ENCODE peak calls at places on chromosomes 3 and 15, in four cellular contexts. One of them, this sample, is unnamed.

GRCh38 chr3:69144631-69145244 is 22.3 kb upstream of the LMOD3 start:
- DNase-seq in mammary epithelial cell: no peak
- DNase-seq in neural progenitor cell: peak
- DNase-seq in IMR-90: no peak
- DNase-seq in this sample: peak

GRCh38 chr3:11363732-11364131 is 91.5 kb downstream of the ATG7 start:
- DNase-seq in mammary epithelial cell: no peak
- DNase-seq in neural progenitor cell: no peak
- DNase-seq in IMR-90: no peak
- DNase-seq in this sample: no peak

GRCh38 chr15:74380361-74381189 is 13.1 kb upstream of the CYP11A1 start:
- DNase-seq in mammary epithelial cell: no peak
- DNase-seq in neural progenitor cell: no peak
- DNase-seq in IMR-90: no peak
- DNase-seq in this sample: peak

GRCh38 chr3:44885618-44886017 is 11.2 kb downstream of the TGM4 start:
- DNase-seq in mammary epithelial cell: peak
- DNase-seq in neural progenitor cell: no peak
- DNase-seq in IMR-90: peak
- DNase-seq in this sample: no peak

GRCh38 chr3:164641071-164641470 is 437.2 kb downstream of the SI start:
- DNase-seq in mammary epithelial cell: no peak
- DNase-seq in neural progenitor cell: no peak
- DNase-seq in IMR-90: no peak
- DNase-seq in this sample: no peak

GRCh38 chr3:196514913-196515621 is at the start of gene SMCO1:
- DNase-seq in mammary epithelial cell: no peak
- DNase-seq in neural progenitor cell: no peak
- DNase-seq in IMR-90: no peak
- DNase-seq in this sample: no peak

GRCh38 chr3:129855454-129856419 is 37.8 kb downstream of the TMCC1 start:
- DNase-seq in mammary epithelial cell: peak
- DNase-seq in neural progenitor cell: no peak
- DNase-seq in IMR-90: peak
- DNase-seq in this sample: no peak

GRCh38 chr15:90774731-90775521 is 57.8 kb downstream of the BLM start:
- DNase-seq in mammary epithelial cell: peak
- DNase-seq in neural progenitor cell: no peak
- DNase-seq in IMR-90: peak
- DNase-seq in this sample: no peak

GRCh38 chr3:98814799-98815450 is 51.8 kb downstream of the ST3GAL6 start:
- DNase-seq in mammary epithelial cell: peak
- DNase-seq in neural progenitor cell: no peak
- DNase-seq in IMR-90: peak
- DNase-seq in this sample: no peak

GRCh38 chr3:7193271-7193670 is 332.4 kb downstream of the GRM7 start:
- DNase-seq in mammary epithelial cell: no peak
- DNase-seq in neural progenitor cell: no peak
- DNase-seq in IMR-90: no peak
- DNase-seq in this sample: no peak

GRCh38 chr3:171829841-171830559 is 13.1 kb upstream of the TMEM212 start:
- DNase-seq in mammary epithelial cell: peak
- DNase-seq in neural progenitor cell: peak
- DNase-seq in IMR-90: peak
- DNase-seq in this sample: peak

GRCh38 chr3:15659254-15659975 is 57.9 kb downstream of the BTD start:
- DNase-seq in mammary epithelial cell: no peak
- DNase-seq in neural progenitor cell: no peak
- DNase-seq in IMR-90: no peak
- DNase-seq in this sample: no peak

GRCh38 chr3:124770341-124771082 is 40.3 kb downstream of the UMPS start:
- DNase-seq in mammary epithelial cell: no peak
- DNase-seq in neural progenitor cell: peak
- DNase-seq in IMR-90: no peak
- DNase-seq in this sample: no peak

GRCh38 chr3:42572278-42572677 is 9.5 kb downstream of the SEC22C start:
- DNase-seq in mammary epithelial cell: peak
- DNase-seq in neural progenitor cell: peak
- DNase-seq in IMR-90: peak
- DNase-seq in this sample: peak

GRCh38 chr3:187913617-187914033 is 168.4 kb upstream of the BCL6 start:
- DNase-seq in mammary epithelial cell: peak
- DNase-seq in neural progenitor cell: no peak
- DNase-seq in IMR-90: peak
- DNase-seq in this sample: no peak

GRCh38 chr3:16385151-16385550 is 120.1 kb downstream of the OXNAD1 start:
- DNase-seq in mammary epithelial cell: no peak
- DNase-seq in neural progenitor cell: no peak
- DNase-seq in IMR-90: peak
- DNase-seq in this sample: no peak

GRCh38 chr3:14338898-14339458 is 63.4 kb upstream of the SLC6A6 start:
- DNase-seq in mammary epithelial cell: no peak
- DNase-seq in neural progenitor cell: no peak
- DNase-seq in IMR-90: no peak
- DNase-seq in this sample: no peak

GRCh38 chr3:108103971-108104797 is 13.4 kb upstream of the CD47 start:
- DNase-seq in mammary epithelial cell: no peak
- DNase-seq in neural progenitor cell: no peak
- DNase-seq in IMR-90: peak
- DNase-seq in this sample: no peak
- H3K9ac ChIP-seq in mammary epithelial cell: no peak
- H3K9ac ChIP-seq in neural progenitor cell: no peak
- H3K9ac ChIP-seq in IMR-90: no peak
- H3K9ac ChIP-seq in this sample: no peak

DNA sequence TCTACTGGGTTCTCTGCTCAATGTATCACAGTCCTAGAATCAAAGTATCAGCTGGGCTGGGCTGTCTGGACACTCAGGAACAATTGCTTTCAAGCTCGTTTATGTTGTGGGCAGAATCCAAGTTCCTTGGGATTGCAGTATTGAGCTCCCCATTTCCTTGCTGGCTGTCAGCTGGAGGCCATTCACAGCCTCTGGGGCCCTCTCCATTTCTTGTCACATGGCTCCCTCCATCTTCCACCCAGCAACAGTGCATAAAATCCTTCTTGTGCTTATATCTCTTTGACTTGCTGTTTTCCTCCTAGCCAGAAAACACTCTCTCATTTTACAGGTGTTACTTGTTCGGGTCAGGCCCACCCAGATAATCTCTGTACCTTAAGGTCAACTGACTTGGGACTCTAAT is 363.5 kb downstream of the IGSF11 start:
- DNase-seq in mammary epithelial cell: no peak
- DNase-seq in neural progenitor cell: no peak
- DNase-seq in IMR-90: no peak
- DNase-seq in this sample: no peak
- TF ChIP-seq CTCF in mammary epithelial cell: no peak
- TF ChIP-seq CTCF in neural progenitor cell: peak
- TF ChIP-seq CTCF in IMR-90: no peak
- TF ChIP-seq CTCF in this sample: peak

GRCh38 chr3:9886328-9886727 is 4.1 kb upstream of the JAGN1 start:
- DNase-seq in mammary epithelial cell: no peak
- DNase-seq in neural progenitor cell: no peak
- DNase-seq in IMR-90: no peak
- DNase-seq in this sample: no peak
- H3K9ac ChIP-seq in mammary epithelial cell: no peak
- H3K9ac ChIP-seq in neural progenitor cell: no peak
- H3K9ac ChIP-seq in IMR-90: no peak
- H3K9ac ChIP-seq in this sample: no peak

DNA sequence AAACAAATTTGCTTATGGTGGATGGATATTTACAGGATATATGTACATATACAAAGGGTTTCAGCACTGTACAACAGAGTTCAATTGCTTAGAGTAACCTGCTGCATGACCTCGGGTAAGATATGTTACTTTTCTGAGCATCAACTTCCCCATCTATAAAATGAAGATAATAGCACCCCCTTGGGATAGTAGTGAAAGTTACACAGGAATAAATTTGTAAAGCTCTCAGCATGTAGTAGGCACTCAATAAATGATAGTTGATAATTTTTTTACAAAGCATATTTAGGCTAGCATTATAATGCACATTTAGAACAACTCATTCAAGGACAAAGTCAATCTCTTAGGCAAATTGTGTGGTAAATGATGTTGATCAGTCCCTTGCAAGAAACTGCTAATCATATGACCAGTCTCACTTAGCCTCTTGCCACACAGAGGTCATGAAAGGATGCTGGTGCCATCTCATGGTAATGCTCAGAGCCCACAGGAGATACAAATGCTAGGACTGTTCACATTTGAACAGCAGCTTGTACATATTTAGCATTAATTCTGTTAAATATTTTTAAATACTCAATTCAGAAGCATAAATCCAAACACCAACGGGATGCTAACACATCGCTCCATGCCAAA is 123.9 kb downstream of the MAGI1 start:
- DNase-seq in mammary epithelial cell: no peak
- DNase-seq in neural progenitor cell: no peak
- DNase-seq in IMR-90: no peak
- DNase-seq in this sample: no peak
- TF ChIP-seq CTCF in mammary epithelial cell: peak
- TF ChIP-seq CTCF in neural progenitor cell: peak
- TF ChIP-seq CTCF in IMR-90: peak
- TF ChIP-seq CTCF in this sample: peak

GRCh38 chr3:53267766-53268165 is 11.9 kb upstream of the TKT start:
- DNase-seq in mammary epithelial cell: no peak
- DNase-seq in neural progenitor cell: no peak
- DNase-seq in IMR-90: no peak
- DNase-seq in this sample: no peak
- H3K9ac ChIP-seq in mammary epithelial cell: no peak
- H3K9ac ChIP-seq in neural progenitor cell: no peak
- H3K9ac ChIP-seq in IMR-90: no peak
- H3K9ac ChIP-seq in this sample: no peak

GRCh38 chr3:76943671-76944070 is 96.2 kb upstream of the ROBO2 start:
- DNase-seq in mammary epithelial cell: no peak
- DNase-seq in neural progenitor cell: no peak
- DNase-seq in IMR-90: peak
- DNase-seq in this sample: no peak
- TF ChIP-seq CTCF in mammary epithelial cell: no peak
- TF ChIP-seq CTCF in neural progenitor cell: no peak
- TF ChIP-seq CTCF in IMR-90: no peak
- TF ChIP-seq CTCF in this sample: no peak

DNA sequence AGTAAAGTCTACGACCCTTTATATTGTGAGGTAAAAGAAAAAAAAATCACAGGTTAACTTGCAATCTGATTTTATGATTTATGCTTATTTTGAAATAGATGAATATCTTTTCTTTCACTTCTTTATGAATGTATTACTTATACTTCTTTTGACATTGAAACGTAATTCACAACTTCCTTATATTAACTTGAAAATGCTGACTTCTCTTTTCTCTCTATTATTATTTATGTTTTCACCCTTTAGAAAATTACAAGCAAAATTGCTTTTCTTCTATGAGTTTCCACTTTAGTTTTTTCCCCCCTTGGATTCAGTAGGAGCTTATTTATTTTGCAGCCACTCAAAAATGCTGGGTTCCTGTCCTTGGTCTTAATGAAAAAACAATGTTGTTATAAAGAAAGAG is 25.4 kb downstream of the ACP3 start:
- DNase-seq in mammary epithelial cell: no peak
- DNase-seq in neural progenitor cell: no peak
- DNase-seq in IMR-90: no peak
- DNase-seq in this sample: no peak
- H3K9ac ChIP-seq in mammary epithelial cell: no peak
- H3K9ac ChIP-seq in neural progenitor cell: no peak
- H3K9ac ChIP-seq in IMR-90: no peak
- H3K9ac ChIP-seq in this sample: no peak

DNA sequence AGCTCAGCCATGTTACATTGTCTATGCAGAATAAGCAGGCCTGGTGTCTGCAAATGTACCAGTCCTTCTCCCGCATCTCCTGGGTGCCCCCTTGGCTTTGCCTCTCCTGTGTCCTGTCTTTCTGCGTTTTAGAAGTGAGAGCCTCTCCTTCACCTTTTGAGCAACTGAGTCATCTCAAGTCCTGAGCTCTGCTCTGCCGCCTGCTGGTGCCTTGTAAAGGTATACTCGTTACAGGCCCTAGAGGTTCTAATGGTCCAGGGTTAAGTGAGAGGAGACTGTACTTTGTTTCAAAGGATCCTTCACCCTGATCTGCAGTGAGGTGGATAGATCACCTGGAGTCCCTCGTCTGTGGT is 12.6 kb downstream of the GHRL start:
- DNase-seq in mammary epithelial cell: no peak
- DNase-seq in neural progenitor cell: no peak
- DNase-seq in IMR-90: no peak
- DNase-seq in this sample: no peak
- TF ChIP-seq CTCF in mammary epithelial cell: peak
- TF ChIP-seq CTCF in neural progenitor cell: peak
- TF ChIP-seq CTCF in IMR-90: no peak
- TF ChIP-seq CTCF in this sample: peak

This sample was measured in H9.